ENCODE peak calls at places on chromosomes 12 and 14, in five cellular contexts. T, L, M, F and O are unnamed samples.

GRCh38 chr12:31922341-31923062 is 36.7 kb upstream of the RESF1 start:
- ATAC-seq in T (peak; percentile 9), M (no peak), L (no peak), F (peak; percentile 76), O (no peak)

GRCh38 chr12:92134638-92135274 is 10.9 kb downstream of the BTG1 start:
- ATAC-seq in L (no peak), M (no peak), T (peak; percentile 46), F (peak; percentile 74), O (peak; percentile 47)

GRCh38 chr12:79373896-79374499 is 316.8 kb downstream of the PAWR start:
- ATAC-seq in M (no peak), L (no peak), F (peak; percentile 46), T (no peak), O (peak; percentile 59)

GRCh38 chr14:55724736-55725135 is 144.7 kb downstream of the KTN1 start:
- ATAC-seq in T (no peak), L (no peak), M (no peak), F (no peak), O (no peak)

GRCh38 chr12:83971781-83972180 is 940.8 kb downstream of the SLC6A15 start:
- ATAC-seq in M (no peak), T (no peak), L (no peak), F (no peak), O (no peak)

GRCh38 chr12:100266163-100266801 is 597 bp downstream of the DEPDC4 start:
- ATAC-seq in F (peak; percentile 27), T (no peak), M (no peak), L (no peak), O (no peak)

GRCh38 chr12:52259850-52260249 is 14.6 kb upstream of the KRT86 start:
- ATAC-seq in L (no peak), M (no peak), T (no peak), F (no peak), O (no peak)

GRCh38 chr12:29050503-29050902 is 98.6 kb upstream of the FAR2 start:
- ATAC-seq in T (no peak), F (no peak), M (no peak), L (no peak), O (no peak)

GRCh38 chr12:104226672-104227071 is 11.1 kb downstream of the TXNRD1 start:
- ATAC-seq in F (no peak), L (no peak), M (no peak), T (no peak), O (no peak)

GRCh38 chr12:6306599-6307220 is 3.8 kb upstream of the PLEKHG6 start:
- ATAC-seq in T (no peak), F (no peak), M (no peak), L (no peak), O (no peak)

GRCh38 chr14:102544034-102544744 is 34.6 kb upstream of the ANKRD9 start:
- ATAC-seq in M (peak; percentile 34), L (no peak), F (no peak), T (no peak), O (no peak)

GRCh38 chr14:23181453-23181852 is 2.0 kb downstream of the SLC7A8 start:
- ATAC-seq in M (no peak), L (no peak), T (no peak), F (no peak), O (no peak)

GRCh38 chr12:96132819-96133218 is 61.4 kb upstream of the ELK3 start:
- ATAC-seq in M (no peak), T (no peak), L (no peak), F (no peak), O (no peak)

GRCh38 chr14:102491366-102491765 is 18.2 kb downstream of the ANKRD9 start:
- ATAC-seq in T (no peak), M (no peak), L (no peak), F (no peak), O (no peak)